ENCODE peak calls at places on chromosome 17, in six cellular contexts. L is upper lobe of right lung, H is transverse colon, A is cardiac muscle cell, J is psoas muscle, T is GM23338. B is an unnamed sample. For H3K4me1 and H3K36me3, the result is how much of the 10 kb centered on the place peaks cover.

GRCh38 chr17:1958134-1958881 is 66.8 kb downstream of the RTN4RL1 start:
- DNase-seq in J (no peak), H (no peak), T (no peak), L (no peak), A (no peak), B (no peak)

GRCh38 chr17:56173958-56174357 is 20.7 kb downstream of the ANKFN1 start:
- DNase-seq in T (no peak), J (no peak), A (no peak), L (no peak), H (no peak), B (no peak)

GRCh38 chr17:77566151-77566550 is 392.4 kb upstream of the TNRC6C start:
- DNase-seq in J (no peak), T (no peak), H (no peak), A (no peak), L (peak), B (no peak)

GRCh38 chr17:29565643-29566472 is 979 bp downstream of the ABHD15 start:
- DNase-seq in A (peak), H (peak), L (peak), J (peak), T (peak), B (no peak)

GRCh38 chr17:10295728-10296343 is 77.0 kb downstream of the MYH13 start:
- DNase-seq in T (peak), A (peak), H (peak), J (peak), L (no peak), B (no peak)

GRCh38 chr17:35577826-35578194 is 561 bp downstream of the PEX12 start:
- DNase-seq in A (no peak), H (peak), L (no peak), J (no peak), T (no peak), B (no peak)

GRCh38 chr17:47937915-47938314 is 3.5 kb upstream of the PNPO start:
- DNase-seq in L (no peak), T (no peak), J (no peak), H (no peak), A (no peak), B (no peak)

GRCh38 chr17:46003907-46004748 is 5.1 kb downstream of the STH start:
- DNase-seq in L (no peak), J (peak), H (peak), A (no peak), T (no peak), B (no peak)

GRCh38 chr17:3732171-3732570 is 8.5 kb downstream of the HASPIN start:
- DNase-seq in H (peak), T (no peak), J (no peak), L (no peak), A (no peak), B (no peak)

GRCh38 chr17:77354721-77355455 is 214.1 kb downstream of the SEC14L1 start:
- DNase-seq in H (peak), L (no peak), T (no peak), J (peak), A (no peak), B (no peak)

GRCh38 chr17:61522088-61522487 is 68.9 kb downstream of the NACA2 start:
- DNase-seq in H (no peak), A (no peak), J (no peak), L (no peak), T (no peak), B (no peak)

GRCh38 chr17:70327723-70328122 is 158.4 kb downstream of the KCNJ2 start:
- DNase-seq in J (no peak), H (no peak), L (no peak), A (no peak), T (no peak), B (no peak)

GRCh38 chr17:40091691-40092397 is 8.5 kb downstream of the NR1D1 start:
- DNase-seq in J (peak), T (peak), A (no peak), H (no peak), L (no peak), B (no peak)

GRCh38 chr17:38727661-38728220 is 2.4 kb upstream of the CISD3 start:
- DNase-seq in L (no peak), J (no peak), T (no peak), H (no peak), A (no peak), B (no peak)

GRCh38 chr17:47066095-47066494 is 87.0 kb upstream of the RPRML start:
- DNase-seq in J (no peak), A (no peak), L (no peak), T (peak), H (no peak), B (no peak)

GRCh38 chr17:5042152-5043022 is 7.2 kb upstream of the SLC52A1 start:
- DNase-seq in A (no peak), T (no peak), J (no peak), L (no peak), H (no peak), B (no peak)

GRCh38 chr17:5364156-5364555 is 55.3 kb downstream of the NUP88 start:
- DNase-seq in J (no peak), A (no peak), L (no peak), T (no peak), H (no peak), B (no peak)

GRCh38 chr17:40981115-40981514 is 3.0 kb downstream of the KRT40 start:
- DNase-seq in T (no peak), L (no peak), H (no peak), A (no peak), J (no peak), B (no peak)

GRCh38 chr17:55441544-55441943 is 19.9 kb upstream of the MMD start:
- DNase-seq in J (no peak), A (no peak), T (no peak), L (no peak), H (no peak), B (no peak)

GRCh38 chr17:63702223-63702577 is 2.3 kb upstream of the LIMD2 start:
- DNase-seq in L (peak), A (no peak), T (no peak), J (no peak), H (peak), B (no peak)

GRCh38 chr17:77893144-77894044 is 65.1 kb upstream of the TNRC6C start:
- DNase-seq in L (peak), T (no peak), A (no peak), J (no peak), H (no peak), B (no peak)

GRCh38 chr17:3012926-3013581 is 50.4 kb downstream of the OR1D5 start:
- DNase-seq in J (peak), A (peak), L (peak), T (peak), H (peak), B (no peak)

GRCh38 chr17:62966426-62967110 is 533 bp downstream of the TANC2 start:
- DNase-seq in H (peak), T (peak), L (peak), A (peak), J (peak), B (no peak)

GRCh38 chr17:633641-634091 is 81.0 kb downstream of the VPS53 start:
- DNase-seq in J (no peak), L (no peak), T (no peak), H (no peak), A (no peak), B (no peak)

GRCh38 chr17:74295625-74296547 is 21.9 kb downstream of the DNAI2 start:
- DNase-seq in T (no peak), J (no peak), H (no peak), L (no peak), A (no peak), B (no peak)

GRCh38 chr17:29241015-29241963 is 5.4 kb upstream of the CRYBA1 start:
- DNase-seq in A (no peak), H (no peak), T (peak), L (no peak), J (peak), B (peak)

GRCh38 chr17:45990836-45991235 is 8.2 kb upstream of the STH start:
- DNase-seq in A (no peak), L (no peak), T (no peak), H (no peak), J (no peak), B (no peak)

GRCh38 chr17:8056232-8056975 is 17.5 kb downstream of the ALOX15B start:
- DNase-seq in L (peak), J (no peak), H (peak), T (no peak), A (no peak), B (no peak)

GRCh38 chr17:1006054-1006453 is 9.1 kb downstream of the TIMM22 start:
- DNase-seq in H (peak), L (no peak), T (no peak), A (no peak), J (no peak), B (no peak)

GRCh38 chr17:48153711-48154642 is 46.4 kb downstream of the SNX11 start:
- DNase-seq in L (no peak), A (peak), J (no peak), H (peak), T (peak), B (no peak)

GRCh38 chr17:63665527-63666214 is 34.3 kb downstream of the LIMD2 start:
- DNase-seq in T (no peak), A (no peak), J (no peak), H (no peak), L (no peak), B (no peak)

GRCh38 chr17:36869856-36870617 is 67.2 kb upstream of the LHX1 start:
- DNase-seq in J (no peak), H (no peak), T (peak), A (no peak), L (no peak), B (no peak)

GRCh38 chr17:37506678-37507077 is 17.0 kb downstream of the DUSP14 start:
- DNase-seq in T (peak), A (peak), H (no peak), J (no peak), L (no peak), B (no peak)

GRCh38 chr17:10226930-10227695 is 28.7 kb upstream of the GAS7 start:
- DNase-seq in H (peak), J (no peak), T (peak), A (peak), L (peak), B (no peak)

GRCh38 chr17:83153681-83154310 is 74.4 kb downstream of the METRNL start:
- DNase-seq in H (no peak), T (no peak), A (no peak), L (no peak), J (no peak), B (no peak)

GRCh38 chr17:66963521-66964082 is 905 bp upstream of the CACNG4 start:
- DNase-seq in J (no peak), L (no peak), T (peak), A (no peak), H (no peak), B (no peak)

GRCh38 chr17:79843475-79843916 is 4.3 kb upstream of the CBX4 start:
- DNase-seq in J (no peak), L (no peak), H (peak), A (no peak), T (no peak), B (no peak)

GRCh38 chr17:79843917-79844815 is 4.9 kb upstream of the CBX4 start:
- DNase-seq in A (peak), J (peak), L (peak), H (peak), T (peak), B (no peak)

GRCh38 chr17:79841369-79842135 is 2.3 kb upstream of the CBX4 start:
- DNase-seq in T (peak), A (no peak), J (no peak), L (no peak), H (no peak), B (no peak)

GRCh38 chr17:79842136-79842655 is 3.0 kb upstream of the CBX4 start:
- DNase-seq in L (no peak), H (no peak), A (no peak), J (no peak), T (peak), B (no peak)

DNA sequence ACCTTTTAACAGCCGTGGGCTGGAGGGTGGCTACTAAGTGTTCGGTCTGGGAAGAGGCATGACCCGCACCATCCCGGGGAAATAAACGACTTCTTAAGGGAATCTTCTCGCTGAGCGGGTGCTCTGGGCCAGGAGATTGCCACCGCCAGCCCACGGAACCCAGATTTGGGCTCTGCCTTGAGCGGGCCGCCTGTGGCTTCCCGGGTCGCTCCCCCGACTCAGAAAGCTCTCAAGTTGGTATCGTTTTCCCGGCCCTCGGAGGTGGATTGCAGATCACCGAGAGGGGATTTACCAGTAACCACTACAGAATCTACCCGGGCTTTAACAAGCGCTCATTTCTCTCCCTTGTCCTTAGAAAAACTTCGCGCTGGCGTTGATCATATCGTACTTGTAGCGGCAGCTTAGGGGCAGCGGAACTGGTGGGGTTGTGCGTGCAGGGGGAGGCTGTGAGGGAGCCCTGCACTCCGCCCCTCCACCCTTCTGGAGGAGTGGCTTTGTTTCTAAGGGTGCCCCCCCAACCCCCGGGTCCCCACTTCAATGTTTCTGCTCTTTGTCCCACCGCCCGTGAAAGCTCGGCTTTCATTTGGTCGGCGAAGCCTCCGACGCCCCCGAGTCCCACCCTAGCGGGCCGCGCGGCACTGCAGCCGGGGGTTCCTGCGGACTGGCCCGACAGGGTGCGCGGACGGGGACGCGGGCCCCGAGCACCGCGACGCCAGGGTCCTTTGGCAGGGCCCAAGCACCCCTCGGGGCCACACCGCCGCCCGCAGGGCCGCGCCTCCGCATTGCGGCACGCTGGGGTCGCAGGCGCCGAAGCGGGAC is 3.6 kb upstream of the CBX4 start:
- DNase-seq in T (peak), L (no peak), H (peak), A (no peak), J (no peak), B (no peak)
- H3K4me1 ChIP-seq in T (under half), L (under half), H (half or more), A (under half), J (under half), B (under half)

GRCh38 chr17:82058230-82058854 is 6.6 kb downstream of the GPS1 start:
- DNase-seq in L (no peak), J (peak), H (no peak), T (peak), A (no peak), B (no peak)

GRCh38 chr17:82060614-82061013 is 5.0 kb downstream of the DUS1L start:
- DNase-seq in L (no peak), A (no peak), H (no peak), T (no peak), J (peak), B (no peak)

GRCh38 chr17:82060001-82060380 is 5.6 kb downstream of the DUS1L start:
- DNase-seq in T (no peak), A (no peak), L (no peak), J (no peak), H (no peak), B (no peak)

GRCh38 chr17:82058855-82059249 is 6.8 kb downstream of the DUS1L start:
- DNase-seq in H (no peak), T (no peak), A (no peak), J (peak), L (no peak), B (no peak)

GRCh38 chr17:82059272-82060000 is 6.2 kb downstream of the DUS1L start:
- DNase-seq in T (peak), H (no peak), L (no peak), J (no peak), A (no peak), B (no peak)
- H3K36me3 ChIP-seq in T (under half), H (under half), L (half or more), J (half or more), A (under half), B (under half)

GRCh38 chr17:59754547-59754946 is 47.1 kb downstream of the VMP1 start:
- DNase-seq in A (no peak), L (no peak), T (no peak), J (no peak), H (no peak), B (no peak)

GRCh38 chr17:59753522-59754467 is 46.3 kb downstream of the VMP1 start:
- DNase-seq in T (peak), L (no peak), J (no peak), A (peak), H (no peak), B (no peak)

GRCh38 chr17:59752446-59752845 is 45.0 kb downstream of the VMP1 start:
- DNase-seq in H (no peak), J (no peak), A (no peak), L (no peak), T (no peak), B (no peak)

GRCh38 chr17:59751955-59752413 is 44.5 kb downstream of the VMP1 start:
- DNase-seq in L (no peak), H (no peak), T (no peak), J (no peak), A (no peak), B (no peak)

DNA sequence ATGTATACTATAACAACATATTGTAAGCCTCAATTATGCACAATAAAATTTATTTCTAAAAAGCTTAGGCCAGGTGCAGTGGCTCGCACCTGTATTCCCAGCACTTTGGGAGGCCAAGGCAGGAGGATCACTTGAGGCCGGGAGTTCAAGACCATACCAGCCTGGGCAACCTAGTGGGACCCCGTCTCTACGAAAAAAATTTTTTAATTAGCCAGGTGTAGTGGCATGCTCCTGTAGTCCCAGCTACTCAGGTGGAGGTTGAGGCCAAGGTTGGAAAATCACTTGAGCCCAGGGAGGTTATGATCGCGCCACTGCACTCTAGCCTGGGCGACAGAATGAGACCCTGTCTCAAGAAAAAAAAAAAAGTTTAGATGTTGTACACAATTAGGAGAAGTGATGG is 45.5 kb downstream of the VMP1 start:
- DNase-seq in T (no peak), L (no peak), J (no peak), A (no peak), H (no peak), B (no peak)
- H3K4me1 ChIP-seq in T (under half), L (under half), J (under half), A (under half), H (under half), B (under half)

DNA sequence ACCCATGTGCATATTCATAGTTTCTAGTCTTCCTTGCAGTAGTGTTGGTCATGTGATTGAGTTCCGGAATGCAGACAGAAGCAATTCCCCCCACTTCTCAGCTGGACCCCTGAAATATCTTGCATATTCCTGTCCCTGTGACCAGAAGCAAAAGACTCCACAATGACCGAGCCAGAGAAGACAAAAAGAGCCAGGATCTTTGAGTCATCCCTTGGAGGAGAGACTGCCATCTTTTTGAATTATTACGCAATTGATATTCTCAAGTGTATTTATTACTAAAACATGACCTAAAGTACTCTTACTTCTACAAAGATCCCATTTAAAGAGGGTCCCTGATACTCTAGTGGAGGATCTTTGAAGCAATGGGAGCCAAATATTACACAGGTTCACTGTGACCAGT is 43.5 kb downstream of the SOX9 start:
- DNase-seq in H (no peak), T (no peak), L (no peak), J (no peak), A (no peak), B (no peak)
- H3K36me3 ChIP-seq in H (under half), T (under half), L (under half), J (under half), A (under half), B (under half)

GRCh38 chr17:81037783-81038733 is 3.1 kb downstream of the BAIAP2 start:
- DNase-seq in J (no peak), T (peak), A (no peak), L (no peak), H (no peak), B (no peak)

GRCh38 chr17:81034779-81035388 is at the start of gene BAIAP2:
- DNase-seq in T (peak), J (peak), L (peak), A (peak), H (peak), B (peak)

GRCh38 chr17:81037026-81037782 is 2.3 kb downstream of the BAIAP2 start:
- DNase-seq in L (peak), A (no peak), T (no peak), J (peak), H (no peak), B (peak)

GRCh38 chr17:81035389-81036127 is 607 bp downstream of the BAIAP2 start:
- DNase-seq in J (no peak), L (no peak), H (no peak), A (peak), T (no peak), B (no peak)

GRCh38 chr17:81036128-81036891 is 1.4 kb downstream of the BAIAP2 start:
- DNase-seq in L (no peak), H (no peak), J (no peak), A (no peak), T (no peak), B (no peak)
- H3K4me1 ChIP-seq in L (half or more), H (under half), J (under half), A (under half), T (under half), B (half or more)

DNA sequence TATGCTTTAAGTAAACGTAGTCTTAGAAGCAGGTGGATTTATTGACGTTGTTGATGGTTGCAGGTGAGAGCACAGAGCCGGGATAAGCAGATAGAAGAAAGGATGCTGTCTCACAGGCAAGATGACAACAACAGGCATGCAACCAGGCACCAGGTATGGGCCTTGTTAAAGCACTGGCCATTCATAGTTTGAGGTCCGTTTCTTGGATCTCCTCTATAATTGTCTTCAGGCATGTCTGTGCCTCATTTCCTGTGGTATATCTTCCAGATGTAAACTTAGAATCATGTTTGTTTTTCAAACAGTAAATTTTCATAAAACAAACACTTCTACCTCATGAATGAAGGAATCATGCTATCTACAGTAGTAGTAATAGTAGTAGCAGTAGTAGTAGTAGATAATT is 20.6 kb downstream of the KAT7 start:
- DNase-seq in T (no peak), L (no peak), A (no peak), J (no peak), H (no peak), B (no peak)
- H3K36me3 ChIP-seq in T (under half), L (half or more), A (half or more), J (half or more), H (half or more), B (under half)

GRCh38 chr17:21493993-21494392 is 117.8 kb downstream of the KCNJ12 start:
- DNase-seq in J (no peak), L (no peak), H (no peak), T (no peak), A (no peak), B (no peak)
- H3K4me1 ChIP-seq in J (under half), L (under half), H (under half), T (under half), A (under half), B (under half)

GRCh38 chr17:75845933-75846700 is 1.9 kb upstream of the UNC13D start:
- DNase-seq in H (peak), J (no peak), L (no peak), T (no peak), A (no peak), B (no peak)
- H3K36me3 ChIP-seq in H (under half), J (half or more), L (half or more), T (under half), A (under half), B (half or more)